ENCODE peak calls at places on chromosome 14, in five cellular contexts. One of them, this sample, is unnamed.

GRCh38 chr14:56127156-56127555 is 8.9 kb downstream of the PELI2 start:
- DNase-seq in psoas muscle: no peak
- DNase-seq in WTC11: no peak
- DNase-seq in spleen: no peak
- DNase-seq in HFF-Myc: no peak
- DNase-seq in this sample: no peak

GRCh38 chr14:56247495-56248087 is 129.4 kb downstream of the PELI2 start:
- DNase-seq in psoas muscle: no peak
- DNase-seq in WTC11: no peak
- DNase-seq in spleen: no peak
- DNase-seq in HFF-Myc: no peak
- DNase-seq in this sample: peak

GRCh38 chr14:31943861-31944255 is 133.2 kb upstream of the ARHGAP5 start:
- DNase-seq in psoas muscle: no peak
- DNase-seq in WTC11: no peak
- DNase-seq in spleen: no peak
- DNase-seq in HFF-Myc: no peak
- DNase-seq in this sample: no peak

GRCh38 chr14:105148604-105149145 is 19.9 kb downstream of the JAG2 start:
- DNase-seq in psoas muscle: peak
- DNase-seq in WTC11: no peak
- DNase-seq in spleen: peak
- DNase-seq in HFF-Myc: no peak
- DNase-seq in this sample: no peak

GRCh38 chr14:101151226-101151929 is 247.9 kb upstream of the RTL1 start:
- DNase-seq in psoas muscle: no peak
- DNase-seq in WTC11: no peak
- DNase-seq in spleen: no peak
- DNase-seq in HFF-Myc: no peak
- DNase-seq in this sample: no peak

GRCh38 chr14:80108430-80108829 is 102.9 kb downstream of the DIO2 start:
- DNase-seq in psoas muscle: no peak
- DNase-seq in WTC11: no peak
- DNase-seq in spleen: no peak
- DNase-seq in HFF-Myc: no peak
- DNase-seq in this sample: no peak

GRCh38 chr14:76975051-76975450 is 53.5 kb downstream of the IRF2BPL start:
- DNase-seq in psoas muscle: no peak
- DNase-seq in WTC11: no peak
- DNase-seq in spleen: no peak
- DNase-seq in HFF-Myc: no peak
- DNase-seq in this sample: no peak

GRCh38 chr14:55781046-55781445 is 201.0 kb downstream of the KTN1 start:
- DNase-seq in psoas muscle: no peak
- DNase-seq in WTC11: no peak
- DNase-seq in spleen: no peak
- DNase-seq in HFF-Myc: no peak
- DNase-seq in this sample: no peak

GRCh38 chr14:54570651-54571415 is 3.9 kb downstream of the SAMD4A start:
- DNase-seq in psoas muscle: no peak
- DNase-seq in WTC11: no peak
- DNase-seq in spleen: no peak
- DNase-seq in HFF-Myc: no peak
- DNase-seq in this sample: peak

GRCh38 chr14:89121961-89122675 is 294.9 kb downstream of the FOXN3 start:
- DNase-seq in psoas muscle: no peak
- DNase-seq in WTC11: peak
- DNase-seq in spleen: no peak
- DNase-seq in HFF-Myc: no peak
- DNase-seq in this sample: no peak

GRCh38 chr14:85058170-85058569 is 471.8 kb upstream of the FLRT2 start:
- DNase-seq in psoas muscle: no peak
- DNase-seq in WTC11: no peak
- DNase-seq in spleen: no peak
- DNase-seq in HFF-Myc: no peak
- DNase-seq in this sample: no peak

GRCh38 chr14:49962616-49963015 is 69.7 kb downstream of the ARF6 start:
- DNase-seq in psoas muscle: no peak
- DNase-seq in WTC11: no peak
- DNase-seq in spleen: no peak
- DNase-seq in HFF-Myc: no peak
- DNase-seq in this sample: no peak

GRCh38 chr14:53478174-53478573 is 325.1 kb upstream of the DDHD1 start:
- DNase-seq in psoas muscle: no peak
- DNase-seq in WTC11: no peak
- DNase-seq in spleen: no peak
- DNase-seq in HFF-Myc: no peak
- DNase-seq in this sample: no peak

GRCh38 chr14:104332634-104333270 is 194.4 kb downstream of the KIF26A start:
- DNase-seq in psoas muscle: peak
- DNase-seq in WTC11: no peak
- DNase-seq in spleen: peak
- DNase-seq in HFF-Myc: no peak
- DNase-seq in this sample: no peak

GRCh38 chr14:51333901-51334432 is 93.9 kb downstream of the TMX1 start:
- DNase-seq in psoas muscle: no peak
- DNase-seq in WTC11: no peak
- DNase-seq in spleen: no peak
- DNase-seq in HFF-Myc: no peak
- DNase-seq in this sample: peak

GRCh38 chr14:103118663-103119404 is 4.4 kb upstream of the TNFAIP2 start:
- DNase-seq in psoas muscle: peak
- DNase-seq in WTC11: no peak
- DNase-seq in spleen: peak
- DNase-seq in HFF-Myc: no peak
- DNase-seq in this sample: no peak

GRCh38 chr14:77324816-77325745 is 4.2 kb downstream of the GSTZ1 start:
- DNase-seq in psoas muscle: no peak
- DNase-seq in WTC11: no peak
- DNase-seq in spleen: no peak
- DNase-seq in HFF-Myc: no peak
- DNase-seq in this sample: no peak

GRCh38 chr14:77094672-77095284 is 3.3 kb upstream of the CIPC start:
- DNase-seq in psoas muscle: peak
- DNase-seq in WTC11: peak
- DNase-seq in spleen: peak
- DNase-seq in HFF-Myc: peak
- DNase-seq in this sample: peak

GRCh38 chr14:51554339-51554920 is 97.3 kb upstream of the FRMD6 start:
- DNase-seq in psoas muscle: no peak
- DNase-seq in WTC11: no peak
- DNase-seq in spleen: no peak
- DNase-seq in HFF-Myc: no peak
- DNase-seq in this sample: peak

GRCh38 chr14:66311935-66312334 is 174.2 kb upstream of the CCDC196 start:
- DNase-seq in psoas muscle: no peak
- DNase-seq in WTC11: no peak
- DNase-seq in spleen: no peak
- DNase-seq in HFF-Myc: no peak
- DNase-seq in this sample: no peak

GRCh38 chr14:95362180-95362494 is 42.4 kb upstream of the CLMN start:
- DNase-seq in psoas muscle: no peak
- DNase-seq in WTC11: peak
- DNase-seq in spleen: no peak
- DNase-seq in HFF-Myc: no peak
- DNase-seq in this sample: no peak

GRCh38 chr14:24269910-24270536 is 1.4 kb downstream of the RABGGTA start:
- DNase-seq in psoas muscle: no peak
- DNase-seq in WTC11: no peak
- DNase-seq in spleen: peak
- DNase-seq in HFF-Myc: no peak
- DNase-seq in this sample: no peak
- TF ChIP-seq CTCF in psoas muscle: no peak
- TF ChIP-seq CTCF in WTC11: no peak
- TF ChIP-seq CTCF in spleen: no peak
- TF ChIP-seq CTCF in HFF-Myc: no peak
- TF ChIP-seq CTCF in this sample: no peak

GRCh38 chr14:100122481-100123215 is 36.8 kb downstream of the DEGS2 start:
- DNase-seq in psoas muscle: no peak
- DNase-seq in WTC11: no peak
- DNase-seq in spleen: no peak
- DNase-seq in HFF-Myc: no peak
- DNase-seq in this sample: no peak
- TF ChIP-seq CTCF in psoas muscle: no peak
- TF ChIP-seq CTCF in WTC11: no peak
- TF ChIP-seq CTCF in spleen: no peak
- TF ChIP-seq CTCF in HFF-Myc: no peak
- TF ChIP-seq CTCF in this sample: no peak

DNA sequence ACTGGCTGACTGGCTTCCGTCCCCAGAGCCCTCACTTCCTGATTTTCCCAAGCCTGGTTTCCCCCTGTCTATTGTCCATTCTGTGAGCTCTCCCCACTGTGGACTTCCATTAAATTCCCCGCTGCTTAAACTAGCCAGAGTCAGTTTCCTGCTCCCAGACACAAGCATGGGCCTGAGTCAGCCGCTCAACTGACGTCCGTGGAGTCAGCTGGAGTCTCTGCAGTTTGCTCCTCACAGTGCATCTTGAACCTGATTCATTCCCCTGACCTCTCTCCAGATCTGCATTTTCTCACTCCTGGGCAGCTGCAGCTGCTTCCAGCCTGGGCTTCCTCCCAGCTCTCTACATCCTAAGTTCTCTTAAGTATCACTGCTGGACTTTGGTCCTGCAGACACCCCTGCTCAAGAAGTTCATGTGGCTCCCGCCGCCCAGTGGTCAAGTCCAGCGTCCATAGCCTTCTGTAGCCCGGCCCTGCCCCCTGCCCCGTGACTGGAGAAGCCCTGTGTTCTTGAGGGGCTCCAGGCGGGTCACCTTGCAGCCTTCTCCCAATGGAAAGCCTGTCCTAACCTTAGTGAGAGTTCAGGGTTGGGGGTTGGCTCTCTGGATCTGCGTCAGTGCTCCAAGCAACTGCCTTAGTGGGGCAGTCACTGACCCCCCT is 20.0 kb downstream of the NFKBIA start:
- DNase-seq in psoas muscle: peak
- DNase-seq in WTC11: no peak
- DNase-seq in spleen: no peak
- DNase-seq in HFF-Myc: no peak
- DNase-seq in this sample: peak
- TF ChIP-seq CTCF in psoas muscle: peak
- TF ChIP-seq CTCF in WTC11: no peak
- TF ChIP-seq CTCF in spleen: no peak
- TF ChIP-seq CTCF in HFF-Myc: peak
- TF ChIP-seq CTCF in this sample: peak

DNA sequence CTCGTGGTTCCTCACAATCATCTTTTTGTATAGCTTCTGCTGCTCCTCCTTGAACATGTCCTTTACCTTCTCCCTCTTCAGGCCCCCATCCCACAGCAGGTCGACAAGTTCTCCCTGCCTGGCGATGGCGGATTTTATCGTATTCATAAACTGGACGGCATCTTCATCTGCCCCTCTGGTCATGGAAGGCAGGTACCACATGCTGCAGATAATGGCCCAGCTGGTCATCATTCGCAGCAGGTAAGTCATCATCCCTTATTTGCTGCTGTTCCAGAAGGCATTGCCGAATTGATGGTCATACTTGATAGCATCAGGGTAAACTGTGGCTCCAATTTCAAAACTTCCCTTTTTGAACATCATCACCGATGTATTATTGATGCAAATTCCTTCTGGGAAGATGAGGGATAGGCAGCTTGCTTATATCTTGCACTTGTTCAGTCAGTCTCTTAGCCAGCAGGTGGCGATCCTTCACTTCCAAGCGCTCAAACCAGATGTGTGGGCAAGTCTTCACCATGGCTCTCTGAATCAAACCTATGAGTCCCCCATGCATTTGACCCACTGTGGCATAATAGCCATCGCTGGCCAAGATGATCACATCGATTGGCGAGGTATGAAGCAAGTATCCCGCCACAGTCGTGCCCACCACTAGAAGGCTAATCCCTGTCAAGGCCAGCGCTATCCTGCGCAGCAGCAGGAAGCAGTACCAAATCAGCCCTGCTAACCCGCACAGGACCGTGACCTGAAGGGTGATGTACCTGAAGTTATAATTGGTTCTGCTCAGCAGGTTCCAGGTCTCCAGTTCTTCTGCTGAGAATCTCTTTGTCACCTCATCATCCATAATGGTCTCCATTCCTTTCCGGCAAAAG is 381.5 kb upstream of the STXBP6 start:
- DNase-seq in psoas muscle: no peak
- DNase-seq in WTC11: peak
- DNase-seq in spleen: no peak
- DNase-seq in HFF-Myc: no peak
- DNase-seq in this sample: no peak
- TF ChIP-seq CTCF in psoas muscle: no peak
- TF ChIP-seq CTCF in WTC11: peak
- TF ChIP-seq CTCF in spleen: no peak
- TF ChIP-seq CTCF in HFF-Myc: peak
- TF ChIP-seq CTCF in this sample: peak

GRCh38 chr14:73232984-73233383 is 4.3 kb upstream of the PAPLN start:
- DNase-seq in psoas muscle: peak
- DNase-seq in WTC11: no peak
- DNase-seq in spleen: no peak
- DNase-seq in HFF-Myc: no peak
- DNase-seq in this sample: no peak

GRCh38 chr14:73234029-73234428 is 3.3 kb upstream of the PAPLN start:
- DNase-seq in psoas muscle: no peak
- DNase-seq in WTC11: no peak
- DNase-seq in spleen: no peak
- DNase-seq in HFF-Myc: no peak
- DNase-seq in this sample: no peak

GRCh38 chr14:73230051-73230450 is 7.3 kb upstream of the PAPLN start:
- DNase-seq in psoas muscle: no peak
- DNase-seq in WTC11: no peak
- DNase-seq in spleen: no peak
- DNase-seq in HFF-Myc: no peak
- DNase-seq in this sample: no peak

GRCh38 chr14:73233564-73233963 is 3.7 kb upstream of the PAPLN start:
- DNase-seq in psoas muscle: no peak
- DNase-seq in WTC11: no peak
- DNase-seq in spleen: no peak
- DNase-seq in HFF-Myc: no peak
- DNase-seq in this sample: no peak

GRCh38 chr14:73231874-73232851 is 5.1 kb upstream of the PAPLN start:
- DNase-seq in psoas muscle: peak
- DNase-seq in WTC11: peak
- DNase-seq in spleen: no peak
- DNase-seq in HFF-Myc: no peak
- DNase-seq in this sample: no peak
- TF ChIP-seq CTCF in psoas muscle: no peak
- TF ChIP-seq CTCF in WTC11: peak
- TF ChIP-seq CTCF in spleen: no peak
- TF ChIP-seq CTCF in HFF-Myc: peak
- TF ChIP-seq CTCF in this sample: peak

GRCh38 chr14:92481386-92481785 is 32.2 kb upstream of the RIN3 start:
- DNase-seq in psoas muscle: no peak
- DNase-seq in WTC11: no peak
- DNase-seq in spleen: no peak
- DNase-seq in HFF-Myc: no peak
- DNase-seq in this sample: no peak
- TF ChIP-seq CTCF in psoas muscle: no peak
- TF ChIP-seq CTCF in WTC11: no peak
- TF ChIP-seq CTCF in spleen: no peak
- TF ChIP-seq CTCF in HFF-Myc: peak
- TF ChIP-seq CTCF in this sample: peak

GRCh38 chr14:36207500-36207899 is 31.0 kb upstream of the PTCSC3 start:
- DNase-seq in psoas muscle: no peak
- DNase-seq in WTC11: no peak
- DNase-seq in spleen: no peak
- DNase-seq in HFF-Myc: no peak
- DNase-seq in this sample: no peak
- TF ChIP-seq CTCF in psoas muscle: peak
- TF ChIP-seq CTCF in WTC11: no peak
- TF ChIP-seq CTCF in spleen: no peak
- TF ChIP-seq CTCF in HFF-Myc: peak
- TF ChIP-seq CTCF in this sample: peak

This sample was measured in HFFc6.